ENCODE peak calls at places on chromosome 6, in eight cellular contexts. V is psoas muscle, G is activated gamma-delta T cell treated with Interleukin-2 at 50 U/mL for 16 hours, X is GM10248, C is osteoblast, E is BE2C, M is EH, S is glutamatergic neuron. T is an unnamed sample.

GRCh38 chr6:156840606-156841005 is 63.4 kb downstream of the ARID1B start:
- DNase-seq in G (no peak), M (no peak), S (no peak), C (no peak), X (no peak), E (no peak), V (no peak), T (no peak)

GRCh38 chr6:41932378-41932777 is 9.2 kb downstream of the CCND3 start:
- DNase-seq in V (no peak), S (no peak), X (no peak), M (no peak), E (no peak), G (no peak), C (no peak), T (no peak)

GRCh38 chr6:108029226-108029921 is 45.2 kb downstream of the OSTM1 start:
- DNase-seq in C (no peak), V (no peak), X (no peak), M (no peak), S (no peak), G (no peak), E (no peak), T (no peak)

GRCh38 chr6:33822575-33823395 is 19.0 kb upstream of the MLN start:
- DNase-seq in G (no peak), M (peak; percentile 46), X (no peak), C (peak; percentile 91), E (peak; percentile 82), S (peak; percentile 50), V (no peak), T (no peak)

GRCh38 chr6:163354085-163354484 is 60.4 kb upstream of the QKI start:
- DNase-seq in G (no peak), S (no peak), C (no peak), M (no peak), E (no peak), V (no peak), X (no peak), T (no peak)

GRCh38 chr6:155177369-155177961 is 86.3 kb upstream of the CLDN20 start:
- DNase-seq in C (peak; percentile 61), E (peak; percentile 66), M (peak; percentile 73), V (no peak), S (no peak), G (peak; percentile 32), X (no peak), T (no peak)

GRCh38 chr6:8183266-8183665 is 80.9 kb upstream of the EEF1E1 start:
- DNase-seq in V (no peak), M (no peak), S (no peak), G (no peak), X (no peak), C (no peak), E (no peak), T (no peak)

GRCh38 chr6:150739711-150740349 is 125.7 kb upstream of the MTHFD1L start:
- DNase-seq in M (no peak), S (no peak), E (no peak), G (no peak), C (no peak), V (no peak), X (no peak), T (no peak)

GRCh38 chr6:125050663-125051318 is 88.6 kb downstream of the RNF217 start:
- DNase-seq in C (no peak), V (no peak), M (no peak), G (no peak), X (no peak), E (no peak), S (no peak), T (no peak)

GRCh38 chr6:170094686-170095272 is 196.1 kb downstream of the DLL1 start:
- DNase-seq in X (no peak), G (no peak), V (no peak), E (no peak), C (peak; percentile 71), M (no peak), S (no peak), T (no peak)

GRCh38 chr6:139175389-139175788 is 40.5 kb downstream of the HECA start:
- DNase-seq in V (no peak), E (no peak), X (no peak), C (no peak), G (no peak), S (no peak), M (no peak), T (no peak)

GRCh38 chr6:115997990-115998585 is 62.6 kb downstream of the FRK start:
- DNase-seq in X (no peak), G (no peak), C (no peak), V (no peak), E (no peak), M (no peak), S (no peak), T (no peak)

GRCh38 chr6:10759312-10759839 is 11.8 kb downstream of the TMEM14B start:
- DNase-seq in V (no peak), M (peak; percentile 85), C (no peak), E (no peak), G (no peak), X (peak; percentile 28), S (no peak), T (no peak)

GRCh38 chr6:43964659-43965570 is 162.3 kb downstream of the MRPL14 start:
- DNase-seq in S (no peak), M (no peak), G (no peak), X (no peak), V (no peak), C (no peak), E (no peak), T (no peak)

GRCh38 chr6:106180208-106180607 is 94.1 kb downstream of the PRDM1 start:
- DNase-seq in E (no peak), G (no peak), V (no peak), C (no peak), M (no peak), X (no peak), S (no peak), T (no peak)

GRCh38 chr6:119259027-119259426 is 90.5 kb downstream of the MAN1A1 start:
- DNase-seq in M (no peak), V (no peak), C (no peak), S (no peak), G (no peak), X (no peak), E (no peak), T (no peak)

GRCh38 chr6:156600678-156601077 is 176.5 kb upstream of the ARID1B start:
- DNase-seq in C (no peak), G (no peak), E (no peak), X (no peak), M (no peak), S (no peak), V (peak; percentile 29), T (no peak)

GRCh38 chr6:42453027-42453648 is 1.4 kb upstream of the TRERF1 start:
- DNase-seq in X (peak; percentile 91), S (peak; percentile 92), E (peak; percentile 90), M (peak; percentile 94), C (peak; percentile 98), G (peak; percentile 73), V (peak; percentile 85), T (peak; percentile 78)

GRCh38 chr6:34793877-34794276 is 2.0 kb downstream of the BLTP3A start:
- DNase-seq in E (no peak), V (no peak), X (no peak), S (no peak), G (no peak), C (no peak), M (no peak), T (no peak)

GRCh38 chr6:142952614-142953013 is 7.6 kb upstream of the HIVEP2 start:
- DNase-seq in X (peak; percentile 48), G (no peak), E (no peak), S (no peak), C (no peak), M (no peak), V (no peak), T (no peak)

GRCh38 chr6:170081556-170081955 is 209.3 kb downstream of the DLL1 start:
- DNase-seq in V (no peak), C (peak; percentile 19), M (no peak), E (no peak), X (no peak), S (no peak), G (no peak), T (no peak)

GRCh38 chr6:154656660-154657059 is 76.6 kb upstream of the SCAF8 start:
- DNase-seq in E (no peak), S (no peak), M (no peak), V (no peak), X (no peak), G (no peak), C (no peak), T (no peak)

GRCh38 chr6:136334853-136335252 is 45.2 kb upstream of the BCLAF1 start:
- DNase-seq in S (peak; percentile 23), E (peak; percentile 29), C (no peak), V (no peak), X (no peak), G (no peak), M (no peak), T (no peak)

GRCh38 chr6:99185525-99185924 is 163.9 kb downstream of the FAXC start:
- DNase-seq in C (no peak), S (no peak), X (no peak), E (no peak), V (no peak), M (no peak), G (no peak), T (no peak)

GRCh38 chr6:83908813-83909212 is 49.3 kb downstream of the CYB5R4 start:
- DNase-seq in M (peak; percentile 52), G (no peak), V (no peak), S (no peak), C (peak; percentile 81), X (no peak), E (no peak), T (no peak)

GRCh38 chr6:47169785-47170685 is 127.9 kb upstream of the ADGRF1 start:
- DNase-seq in X (no peak), M (peak; percentile 62), S (no peak), G (no peak), C (peak; percentile 13), E (no peak), V (no peak), T (no peak)

GRCh38 chr6:5214570-5215052 is 46.1 kb downstream of the LYRM4 start:
- DNase-seq in S (peak; percentile 87), E (peak; percentile 69), C (no peak), V (peak; percentile 29), G (no peak), X (no peak), M (peak; percentile 40), T (no peak)

GRCh38 chr6:168163096-168163731 is 84.2 kb upstream of the FRMD1 start:
- DNase-seq in V (no peak), S (no peak), M (no peak), C (no peak), G (no peak), X (no peak), E (peak; percentile 59), T (no peak)

GRCh38 chr6:31272431-31272830 is 539 bp upstream of the HLA-C start:
- DNase-seq in C (no peak), G (no peak), E (no peak), V (no peak), X (peak; percentile 22), M (peak; percentile 10), S (no peak), T (no peak)

GRCh38 chr6:83615025-83615999 is 93.6 kb downstream of the SNAP91 start:
- DNase-seq in S (no peak), M (peak; percentile 43), G (no peak), X (peak; percentile 14), C (no peak), V (no peak), E (peak; percentile 78), T (no peak)

GRCh38 chr6:41529049-41529448 is 17.1 kb upstream of the FOXP4 start:
- DNase-seq in M (no peak), C (no peak), G (no peak), X (no peak), E (no peak), V (no peak), S (no peak), T (no peak)

GRCh38 chr6:81878479-81878878 is 126.0 kb upstream of the TENT5A start:
- DNase-seq in C (peak; percentile 9), S (no peak), E (no peak), X (no peak), V (no peak), M (no peak), G (no peak), T (no peak)

GRCh38 chr6:136550045-136550329 is 235 bp downstream of the MAP7 start:
- DNase-seq in S (peak; percentile 43), X (peak; percentile 65), C (peak; percentile 90), M (no peak), G (no peak), E (peak; percentile 44), V (no peak), T (no peak)

GRCh38 chr6:123648020-123648580 is 11.3 kb upstream of the TRDN start:
- DNase-seq in M (no peak), E (no peak), V (no peak), S (no peak), X (no peak), G (no peak), C (no peak), T (no peak)